ENCODE peak calls at places on chromosomes 7 and 10, in four cellular contexts. One of them, this sample, is unnamed.

GRCh38 chr7:91397099-91397498 is 132.9 kb downstream of the FZD1 start:
- DNase-seq in bronchial epithelial cell: no peak
- DNase-seq in cardiac muscle cell: no peak
- DNase-seq in AG04450: no peak
- DNase-seq in this sample: peak; percentile 2

GRCh38 chr10:46992794-46993552 is 81.7 kb downstream of the PTPN20 start:
- DNase-seq in bronchial epithelial cell: peak; percentile 46
- DNase-seq in cardiac muscle cell: peak; percentile 47
- DNase-seq in AG04450: no peak
- DNase-seq in this sample: no peak

GRCh38 chr7:24778543-24779282 is 21.4 kb upstream of the GSDME start:
- DNase-seq in bronchial epithelial cell: no peak
- DNase-seq in cardiac muscle cell: no peak
- DNase-seq in AG04450: no peak
- DNase-seq in this sample: no peak

GRCh38 chr10:6671976-6672375 is 91.9 kb upstream of the PRKCQ start:
- DNase-seq in bronchial epithelial cell: no peak
- DNase-seq in cardiac muscle cell: no peak
- DNase-seq in AG04450: no peak
- DNase-seq in this sample: no peak

GRCh38 chr7:151798851-151799428 is 78.0 kb downstream of the PRKAG2 start:
- DNase-seq in bronchial epithelial cell: peak; percentile 40
- DNase-seq in cardiac muscle cell: no peak
- DNase-seq in AG04450: no peak
- DNase-seq in this sample: no peak

GRCh38 chr10:1499344-1499957 is 237.9 kb downstream of the ADARB2 start:
- DNase-seq in bronchial epithelial cell: no peak
- DNase-seq in cardiac muscle cell: no peak
- DNase-seq in AG04450: no peak
- DNase-seq in this sample: no peak

GRCh38 chr10:613217-613616 is 76.3 kb downstream of the DIP2C start:
- DNase-seq in bronchial epithelial cell: peak; percentile 68
- DNase-seq in cardiac muscle cell: no peak
- DNase-seq in AG04450: no peak
- DNase-seq in this sample: peak; percentile 90

GRCh38 chr10:71075066-71075758 is 137.2 kb upstream of the UNC5B start:
- DNase-seq in bronchial epithelial cell: peak; percentile 52
- DNase-seq in cardiac muscle cell: peak; percentile 47
- DNase-seq in AG04450: no peak
- DNase-seq in this sample: no peak

GRCh38 chr10:48836605-48837004 is 103.0 kb downstream of the LRRC18 start:
- DNase-seq in bronchial epithelial cell: no peak
- DNase-seq in cardiac muscle cell: no peak
- DNase-seq in AG04450: no peak
- DNase-seq in this sample: no peak

GRCh38 chr10:13784067-13784466 is 197.3 kb downstream of the PRPF18 start:
- DNase-seq in bronchial epithelial cell: peak; percentile 62
- DNase-seq in cardiac muscle cell: no peak
- DNase-seq in AG04450: no peak
- DNase-seq in this sample: peak; percentile 29

GRCh38 chr7:32347244-32347828 is 142.8 kb downstream of the LSM5 start:
- DNase-seq in bronchial epithelial cell: peak; percentile 13
- DNase-seq in cardiac muscle cell: peak; percentile 4
- DNase-seq in AG04450: no peak
- DNase-seq in this sample: no peak

GRCh38 chr7:136868496-136869005 is at the start of gene CHRM2:
- DNase-seq in bronchial epithelial cell: no peak
- DNase-seq in cardiac muscle cell: peak; percentile 56
- DNase-seq in AG04450: peak; percentile 50
- DNase-seq in this sample: peak; percentile 3

GRCh38 chr7:136874393-136875032 is 6.1 kb downstream of the CHRM2 start:
- DNase-seq in bronchial epithelial cell: peak; percentile 25
- DNase-seq in cardiac muscle cell: no peak
- DNase-seq in AG04450: no peak
- DNase-seq in this sample: no peak

GRCh38 chr7:136869006-136869961 is 832 bp downstream of the CHRM2 start:
- DNase-seq in bronchial epithelial cell: no peak
- DNase-seq in cardiac muscle cell: peak; percentile 49
- DNase-seq in AG04450: no peak
- DNase-seq in this sample: no peak

GRCh38 chr7:136870799-136871487 is 2.5 kb downstream of the CHRM2 start:
- DNase-seq in bronchial epithelial cell: no peak
- DNase-seq in cardiac muscle cell: peak; percentile 64
- DNase-seq in AG04450: no peak
- DNase-seq in this sample: no peak

DNA sequence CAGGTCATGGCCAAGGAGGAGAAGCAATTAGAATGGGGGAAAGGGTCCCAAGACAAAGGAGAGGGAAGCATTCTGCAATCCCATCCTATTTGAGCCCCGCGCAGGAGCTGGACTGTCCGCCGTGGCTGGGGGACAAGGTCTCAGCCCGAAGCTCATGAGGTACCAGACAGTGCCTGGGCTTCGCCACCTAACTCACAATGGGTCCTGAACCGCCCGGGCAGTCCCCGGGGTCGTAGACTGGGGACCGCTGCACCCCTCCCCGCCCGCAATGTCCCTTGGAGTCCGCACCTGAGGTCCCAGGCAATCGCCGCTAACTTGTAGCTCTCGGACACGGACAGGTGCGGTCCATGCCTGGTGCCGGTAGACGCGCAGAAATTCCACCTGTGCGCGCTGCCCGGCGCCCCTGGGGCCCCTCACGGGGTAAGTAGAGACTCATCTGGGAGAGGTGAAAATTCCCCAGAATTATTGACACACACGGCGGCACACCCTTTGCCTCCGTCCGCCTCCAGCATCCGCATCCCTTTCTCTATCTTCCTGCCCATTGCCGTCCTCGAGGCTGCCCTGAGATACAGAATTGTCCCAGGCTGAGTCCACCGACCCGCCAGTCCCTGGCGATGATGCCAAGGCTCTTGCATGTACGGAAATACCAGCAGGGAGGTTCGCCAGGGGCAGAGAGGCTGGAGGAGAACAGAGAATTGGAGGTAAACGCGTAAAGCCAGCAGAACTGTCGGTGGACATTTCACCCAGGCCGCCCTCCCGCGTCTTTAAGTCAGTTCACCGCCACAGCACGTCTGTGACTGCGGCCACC is 1.7 kb downstream of the CHRM2 start:
- DNase-seq in bronchial epithelial cell: no peak
- DNase-seq in cardiac muscle cell: peak; percentile 42
- DNase-seq in AG04450: no peak
- DNase-seq in this sample: peak; percentile 11
- H3K4me3 ChIP-seq in bronchial epithelial cell: no peak overlapping the region
- H3K4me3 ChIP-seq in cardiac muscle cell: peak overlapping the region; percentile 81
- H3K4me3 ChIP-seq in AG04450: peak overlapping the region; percentile 87
- H3K4me3 ChIP-seq in this sample: peak overlapping the region; percentile 11

DNA sequence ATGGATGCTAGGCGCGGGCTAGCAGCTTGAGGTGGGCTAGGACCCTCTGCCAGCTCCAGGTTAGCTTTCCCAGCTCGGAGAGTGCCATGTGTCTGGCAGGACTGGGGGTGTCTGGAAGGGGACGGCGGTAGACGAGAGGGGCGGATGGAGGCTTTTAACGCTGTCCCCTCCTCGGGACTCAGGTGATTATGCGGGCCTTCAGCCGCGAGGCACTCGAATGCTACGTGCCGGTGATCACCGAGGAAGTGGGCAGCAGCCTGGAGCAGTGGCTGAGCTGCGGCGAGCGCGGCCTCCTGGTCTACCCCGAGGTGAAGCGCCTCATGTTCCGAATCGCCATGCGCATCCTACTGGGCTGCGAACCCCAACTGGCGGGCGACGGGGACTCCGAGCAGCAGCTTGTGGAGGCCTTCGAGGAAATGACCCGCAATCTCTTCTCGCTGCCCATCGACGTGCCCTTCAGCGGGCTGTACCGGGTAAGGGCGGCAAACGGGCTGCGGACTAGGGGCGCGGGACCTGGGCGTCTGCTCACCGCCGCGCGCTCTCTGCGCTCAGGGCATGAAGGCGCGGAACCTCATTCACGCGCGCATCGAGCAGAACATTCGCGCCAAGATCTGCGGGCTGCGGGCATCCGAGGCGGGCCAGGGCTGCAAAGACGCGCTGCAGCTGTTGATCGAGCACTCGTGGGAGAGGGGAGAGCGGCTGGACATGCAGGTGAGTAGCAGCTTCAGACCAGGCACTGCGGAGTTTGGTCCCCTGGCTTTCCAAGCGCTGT is 1.1 kb downstream of the CYP26A1 start:
- DNase-seq in bronchial epithelial cell: no peak
- DNase-seq in cardiac muscle cell: no peak
- DNase-seq in AG04450: no peak
- DNase-seq in this sample: no peak
- H3K4me3 ChIP-seq in bronchial epithelial cell: no peak overlapping the region
- H3K4me3 ChIP-seq in cardiac muscle cell: peak overlapping the region; percentile 54
- H3K4me3 ChIP-seq in AG04450: no peak overlapping the region
- H3K4me3 ChIP-seq in this sample: no peak overlapping the region

GRCh38 chr7:149199234-149199990 is 4.1 kb downstream of the ZNF282 start:
- DNase-seq in bronchial epithelial cell: peak; percentile 59
- DNase-seq in cardiac muscle cell: no peak
- DNase-seq in AG04450: no peak
- DNase-seq in this sample: no peak

GRCh38 chr7:149198161-149198816 is 2.9 kb downstream of the ZNF282 start:
- DNase-seq in bronchial epithelial cell: no peak
- DNase-seq in cardiac muscle cell: no peak
- DNase-seq in AG04450: no peak
- DNase-seq in this sample: no peak

GRCh38 chr7:149207324-149208035 is 12.1 kb downstream of the ZNF282 start:
- DNase-seq in bronchial epithelial cell: no peak
- DNase-seq in cardiac muscle cell: no peak
- DNase-seq in AG04450: no peak
- DNase-seq in this sample: no peak

GRCh38 chr7:149205690-149206381 is 10.5 kb downstream of the ZNF282 start:
- DNase-seq in bronchial epithelial cell: no peak
- DNase-seq in cardiac muscle cell: no peak
- DNase-seq in AG04450: no peak
- DNase-seq in this sample: no peak

DNA sequence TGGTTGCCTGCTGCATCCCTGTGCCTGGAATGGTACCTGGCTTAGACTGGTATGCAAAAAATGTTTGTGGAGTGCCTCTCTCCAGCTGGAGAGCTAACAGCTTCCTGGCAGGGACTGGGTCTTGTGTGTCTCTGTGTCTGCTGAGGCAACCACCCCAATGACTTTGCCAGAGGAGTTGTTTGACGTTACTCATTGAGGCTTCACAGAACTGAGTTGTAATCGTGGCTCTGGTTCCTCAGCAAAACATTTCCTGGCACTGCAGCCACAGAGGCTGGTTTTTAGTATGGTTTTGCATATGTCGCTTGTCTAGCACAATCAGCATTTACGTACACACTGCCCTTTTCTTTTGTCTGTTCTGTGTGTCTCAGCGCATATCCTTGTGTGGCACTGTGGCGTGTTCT is 7.5 kb downstream of the ZNF282 start:
- DNase-seq in bronchial epithelial cell: no peak
- DNase-seq in cardiac muscle cell: no peak
- DNase-seq in AG04450: no peak
- DNase-seq in this sample: peak; percentile 82
- H3K4me3 ChIP-seq in bronchial epithelial cell: no peak overlapping the region
- H3K4me3 ChIP-seq in cardiac muscle cell: no peak overlapping the region
- H3K4me3 ChIP-seq in AG04450: no peak overlapping the region
- H3K4me3 ChIP-seq in this sample: no peak overlapping the region

GRCh38 chr7:48154792-48155413 is 16.4 kb upstream of the ABCA13 start:
- DNase-seq in bronchial epithelial cell: peak; percentile 56
- DNase-seq in cardiac muscle cell: peak; percentile 33
- DNase-seq in AG04450: no peak
- DNase-seq in this sample: no peak
- H3K4me3 ChIP-seq in bronchial epithelial cell: no peak overlapping the region
- H3K4me3 ChIP-seq in cardiac muscle cell: no peak overlapping the region
- H3K4me3 ChIP-seq in AG04450: no peak overlapping the region
- H3K4me3 ChIP-seq in this sample: no peak overlapping the region

GRCh38 chr10:124647421-124648130 is 96.6 kb downstream of the FAM53B start:
- DNase-seq in bronchial epithelial cell: peak; percentile 57
- DNase-seq in cardiac muscle cell: no peak
- DNase-seq in AG04450: no peak
- DNase-seq in this sample: peak; percentile 43
- H3K4me3 ChIP-seq in bronchial epithelial cell: no peak overlapping the region
- H3K4me3 ChIP-seq in cardiac muscle cell: no peak overlapping the region
- H3K4me3 ChIP-seq in AG04450: no peak overlapping the region
- H3K4me3 ChIP-seq in this sample: no peak overlapping the region

DNA sequence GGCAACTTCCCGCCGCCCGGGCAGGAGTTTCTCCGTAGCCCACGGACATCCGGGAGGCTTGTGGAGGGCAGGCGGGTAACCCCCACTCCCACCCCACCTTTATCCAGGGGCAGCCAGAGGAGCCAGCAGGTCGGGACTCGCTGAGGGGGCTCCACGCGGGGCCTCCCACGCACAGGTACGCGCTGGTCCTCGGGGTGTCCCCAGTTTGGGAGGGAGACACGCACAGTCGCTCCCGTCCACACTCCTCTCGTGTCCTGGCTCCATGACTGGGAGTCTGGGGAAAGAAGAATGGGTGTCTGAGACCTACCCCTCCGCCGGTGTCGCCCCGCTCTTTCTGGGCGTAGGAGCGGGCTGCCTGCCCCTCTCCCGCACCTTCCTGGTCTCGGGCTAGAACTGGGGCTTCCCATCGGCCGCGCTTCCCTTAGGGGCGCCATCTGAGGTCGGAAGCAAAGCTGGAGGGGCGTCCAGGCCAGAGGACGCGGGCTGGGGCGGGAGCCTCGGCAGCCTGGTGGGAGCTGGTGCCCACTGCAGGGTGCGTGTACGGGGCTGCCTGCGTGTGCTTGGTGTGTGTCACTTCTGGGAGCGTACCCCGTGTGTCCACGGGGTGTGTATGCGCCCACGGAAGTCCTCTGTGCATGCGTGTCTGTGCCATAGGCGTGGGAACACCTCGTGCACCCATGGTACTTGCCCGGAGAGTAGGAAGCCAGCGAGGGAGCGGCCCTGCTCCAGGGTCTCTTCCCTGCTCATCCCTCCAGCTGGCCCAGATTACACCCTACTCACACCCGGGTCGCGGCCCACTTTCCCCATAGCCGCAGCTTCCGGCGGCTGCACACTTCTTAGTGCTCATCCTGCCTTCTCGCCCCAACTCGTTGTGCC is 73.0 kb upstream of the LEP start:
- DNase-seq in bronchial epithelial cell: no peak
- DNase-seq in cardiac muscle cell: no peak
- DNase-seq in AG04450: no peak
- DNase-seq in this sample: no peak
- H3K4me3 ChIP-seq in bronchial epithelial cell: no peak overlapping the region
- H3K4me3 ChIP-seq in cardiac muscle cell: peak overlapping the region; percentile 44
- H3K4me3 ChIP-seq in AG04450: peak overlapping the region; percentile 4
- H3K4me3 ChIP-seq in this sample: no peak overlapping the region

GRCh38 chr10:44962870-44963738 is 3.5 kb downstream of the RASSF4 start:
- DNase-seq in bronchial epithelial cell: no peak
- DNase-seq in cardiac muscle cell: peak; percentile 45
- DNase-seq in AG04450: no peak
- DNase-seq in this sample: peak; percentile 57
- H3K4me3 ChIP-seq in bronchial epithelial cell: no peak overlapping the region
- H3K4me3 ChIP-seq in cardiac muscle cell: no peak overlapping the region
- H3K4me3 ChIP-seq in AG04450: no peak overlapping the region
- H3K4me3 ChIP-seq in this sample: no peak overlapping the region

GRCh38 chr10:117541909-117542705 is 439 bp upstream of the EMX2 start:
- DNase-seq in bronchial epithelial cell: peak; percentile 10
- DNase-seq in cardiac muscle cell: peak; percentile 76
- DNase-seq in AG04450: no peak
- DNase-seq in this sample: no peak

GRCh38 chr10:117539271-117539876 is 3.2 kb upstream of the EMX2 start:
- DNase-seq in bronchial epithelial cell: no peak
- DNase-seq in cardiac muscle cell: no peak
- DNase-seq in AG04450: no peak
- DNase-seq in this sample: no peak

GRCh38 chr10:117539903-117540639 is 2.5 kb upstream of the EMX2 start:
- DNase-seq in bronchial epithelial cell: no peak
- DNase-seq in cardiac muscle cell: no peak
- DNase-seq in AG04450: no peak
- DNase-seq in this sample: no peak

GRCh38 chr10:117541405-117541908 is 1.1 kb upstream of the EMX2 start:
- DNase-seq in bronchial epithelial cell: no peak
- DNase-seq in cardiac muscle cell: no peak
- DNase-seq in AG04450: no peak
- DNase-seq in this sample: no peak

GRCh38 chr10:117540640-117541404 is 1.7 kb upstream of the EMX2 start:
- DNase-seq in bronchial epithelial cell: no peak
- DNase-seq in cardiac muscle cell: no peak
- DNase-seq in AG04450: no peak
- DNase-seq in this sample: no peak
- H3K4me3 ChIP-seq in bronchial epithelial cell: no peak overlapping the region
- H3K4me3 ChIP-seq in cardiac muscle cell: no peak overlapping the region
- H3K4me3 ChIP-seq in AG04450: no peak overlapping the region
- H3K4me3 ChIP-seq in this sample: no peak overlapping the region